ENCODE peak calls at places on chromosomes 2 and 18, in eight cellular contexts. V is stimulated activated CD8-positive, alpha-beta memory T cell treated with anti-CD3 and anti-CD28 coated beads, Interleukin-15, amount 100 ng/mL, for 48 hours; C is cardiac muscle cell; P is uterus; A is IMR-90; Q is cardiac fibroblast; D is SK-MEL-5; N is WTC11. J is an unnamed sample.

GRCh38 chr2:43127208-43127940 is 99.0 kb downstream of the ZFP36L2 start:
- DNase-seq in Q (peak), P (no peak), V (peak), D (peak), A (no peak), N (peak), C (no peak), J (peak)

GRCh38 chr2:232230557-232230956 is 148.0 kb upstream of the ALPP start:
- DNase-seq in A (peak), D (peak), N (peak), P (no peak), Q (peak), C (peak), V (no peak), J (peak)

GRCh38 chr2:133633851-133634250 is 65.6 kb upstream of the NCKAP5 start:
- DNase-seq in D (no peak), C (no peak), V (no peak), A (peak), Q (peak), P (no peak), N (no peak), J (peak)

GRCh38 chr2:230305416-230306275 is 21.3 kb upstream of the SP140L start:
- DNase-seq in C (no peak), P (no peak), D (no peak), N (no peak), V (no peak), Q (no peak), A (no peak), J (no peak)

GRCh38 chr18:61333271-61333745 is at the start of gene CDH20:
- DNase-seq in D (no peak), Q (peak), C (peak), A (no peak), P (no peak), N (peak), V (no peak), J (no peak)

GRCh38 chr2:217842038-217842437 is 160.8 kb downstream of the TNS1 start:
- DNase-seq in V (no peak), A (no peak), D (no peak), C (no peak), P (no peak), N (no peak), Q (no peak), J (no peak)

GRCh38 chr2:73939419-73939818 is 12.7 kb downstream of the DGUOK start:
- DNase-seq in C (no peak), N (no peak), P (no peak), A (peak), Q (peak), D (peak), V (no peak), J (peak)

GRCh38 chr2:240820014-240820606 is at the start of gene KIF1A:
- DNase-seq in N (peak), P (no peak), C (peak), A (no peak), Q (no peak), D (no peak), V (no peak), J (no peak)

GRCh38 chr2:20652141-20652540 is 1.2 kb upstream of the HS1BP3 start:
- DNase-seq in P (no peak), A (peak), C (no peak), Q (no peak), D (no peak), V (no peak), N (no peak), J (no peak)

GRCh38 chr2:236246711-236247246 is 17.4 kb downstream of the ASB18 start:
- DNase-seq in P (no peak), N (no peak), C (peak), D (no peak), V (no peak), Q (no peak), A (no peak), J (no peak)

GRCh38 chr2:217106650-217107014 is 246.8 kb upstream of the TNP1 start:
- DNase-seq in Q (peak), N (peak), A (peak), C (no peak), P (no peak), D (peak), V (no peak), J (peak)

GRCh38 chr2:144554811-144555210 is 34.9 kb upstream of the ZEB2 start:
- DNase-seq in A (no peak), N (no peak), V (no peak), Q (no peak), C (no peak), D (no peak), P (no peak), J (peak)

GRCh38 chr18:56298935-56299334 is 339.5 kb downstream of the TXNL1 start:
- DNase-seq in A (peak), C (no peak), N (no peak), V (no peak), D (peak), Q (peak), P (no peak), J (peak)

GRCh38 chr18:2997429-2997828 is 15.5 kb downstream of the LPIN2 start:
- DNase-seq in D (no peak), V (no peak), C (no peak), N (no peak), P (no peak), Q (no peak), A (no peak), J (no peak)

GRCh38 chr18:75207298-75208054 is 1.5 kb downstream of the PTGR3 start:
- DNase-seq in Q (peak), C (no peak), P (no peak), N (no peak), V (no peak), A (peak), D (peak), J (peak)

GRCh38 chr2:223560704-223561435 is 41.3 kb downstream of the SCG2 start:
- DNase-seq in C (no peak), A (peak), Q (no peak), V (no peak), P (no peak), D (peak), N (no peak), J (peak)

GRCh38 chr2:217789003-217789735 is 213.6 kb downstream of the TNS1 start:
- DNase-seq in N (peak), V (peak), C (peak), P (peak), D (peak), Q (peak), A (peak), J (peak)

GRCh38 chr2:64952896-64953482 is 36.2 kb upstream of the SLC1A4 start:
- DNase-seq in C (no peak), A (peak), V (no peak), P (no peak), N (no peak), Q (peak), D (peak), J (peak)

GRCh38 chr2:215698566-215698965 is 262.7 kb upstream of the FN1 start:
- DNase-seq in V (no peak), N (no peak), P (no peak), C (no peak), D (peak), Q (peak), A (peak), J (peak)

GRCh38 chr18:79528846-79529245 is 133.1 kb downstream of the NFATC1 start:
- DNase-seq in D (peak), C (peak), N (peak), V (peak), P (peak), Q (peak), A (peak), J (peak)

GRCh38 chr2:12552092-12552491 is 164.6 kb upstream of the TRIB2 start:
- DNase-seq in V (no peak), A (no peak), C (no peak), Q (no peak), P (no peak), N (no peak), D (no peak), J (no peak)

GRCh38 chr2:20609349-20609994 is 41.4 kb downstream of the HS1BP3 start:
- DNase-seq in Q (peak), C (no peak), V (no peak), D (no peak), N (no peak), A (peak), P (peak), J (peak)

GRCh38 chr2:212384027-212384426 is 154.6 kb downstream of the ERBB4 start:
- DNase-seq in C (no peak), Q (no peak), V (no peak), P (no peak), A (no peak), N (no peak), D (no peak), J (no peak)

GRCh38 chr2:119230630-119231185 is 7.1 kb downstream of the STEAP3 start:
- DNase-seq in N (no peak), A (peak), C (no peak), P (no peak), D (no peak), Q (peak), V (no peak), J (peak)

GRCh38 chr2:63589148-63589972 is 597 bp downstream of the MDH1 start:
- DNase-seq in D (peak), C (peak), A (no peak), P (no peak), Q (no peak), N (peak), V (no peak), J (no peak)

GRCh38 chr2:40228296-40228695 is 223.6 kb downstream of the SLC8A1 start:
- DNase-seq in A (no peak), D (no peak), P (no peak), Q (no peak), C (no peak), V (no peak), N (no peak), J (no peak)

GRCh38 chr2:207937253-207937652 is 88.1 kb downstream of the PLEKHM3 start:
- DNase-seq in A (no peak), P (no peak), D (no peak), Q (no peak), C (no peak), N (no peak), V (no peak), J (no peak)

GRCh38 chr2:207474871-207475485 is 54.8 kb upstream of the CREB1 start:
- DNase-seq in D (peak), N (no peak), Q (peak), A (peak), C (peak), V (no peak), P (peak), J (peak)

GRCh38 chr18:22453337-22453736 is 35.6 kb upstream of the CTAGE1 start:
- DNase-seq in D (no peak), V (no peak), P (no peak), A (no peak), N (no peak), C (no peak), Q (no peak), J (no peak)

GRCh38 chr18:31512203-31512764 is 14.3 kb downstream of the DSG2 start:
- DNase-seq in P (no peak), Q (peak), C (no peak), D (peak), A (peak), V (no peak), N (no peak), J (peak)

GRCh38 chr18:11272516-11272915 is 123.1 kb upstream of the PIEZO2 start:
- DNase-seq in P (no peak), D (no peak), C (no peak), V (no peak), N (no peak), A (no peak), Q (no peak), J (no peak)

GRCh38 chr2:239307921-239308620 is 92.7 kb downstream of the HDAC4 start:
- DNase-seq in A (no peak), V (no peak), C (no peak), D (no peak), Q (no peak), P (peak), N (no peak), J (no peak)

GRCh38 chr18:24189007-24189528 is 50.2 kb downstream of the CABYR start:
- DNase-seq in N (no peak), Q (peak), V (no peak), D (no peak), C (no peak), A (peak), P (no peak), J (no peak)

GRCh38 chr2:43060435-43061016 is 165.9 kb downstream of the ZFP36L2 start:
- DNase-seq in P (no peak), A (no peak), D (no peak), Q (no peak), C (no peak), V (no peak), N (no peak), J (no peak)

GRCh38 chr18:58668897-58669296 is 2.4 kb upstream of the MALT1 start:
- DNase-seq in A (peak), D (peak), V (no peak), P (no peak), N (no peak), C (no peak), Q (no peak), J (peak)

J was measured in fibroblast of mammary gland.